ENCODE peak calls at places on chromosomes 16 and 17, in five cellular contexts. X is stimulated activated CD4-positive, alpha-beta T cell treated with anti-CD3 and anti-CD28 coated beads, Interleukin-4, amount 100 ng/mL, for 1 hour; I is T-helper 2 cell; R is foreskin fibroblast; W is dorsolateral prefrontal cortex. J is an unnamed sample.

GRCh38 chr16:8928467-8928957 is 35.2 kb downstream of the USP7 start:
- DNase-seq in W (no peak), I (no peak), R (peak), X (peak), J (no peak)

GRCh38 chr17:7557825-7558543 is 566 bp upstream of the TNFSF13 start:
- DNase-seq in R (no peak), W (peak), X (no peak), I (no peak), J (peak)

GRCh38 chr16:85402910-85403692 is 210.0 kb upstream of the GSE1 start:
- DNase-seq in I (no peak), W (peak), R (no peak), X (no peak), J (no peak)

GRCh38 chr16:89722392-89723278 is 1.3 kb downstream of the ZNF276 start:
- DNase-seq in R (no peak), W (no peak), I (peak), X (peak), J (peak)

GRCh38 chr16:81427245-81427644 is 17.4 kb upstream of the CMIP start:
- DNase-seq in W (no peak), R (no peak), X (no peak), I (no peak), J (no peak)

GRCh38 chr17:2064980-2065785 is 10.3 kb downstream of the HIC1 start:
- DNase-seq in R (no peak), W (no peak), I (no peak), X (peak), J (no peak)

GRCh38 chr17:56011406-56012131 is 141.7 kb upstream of the ANKFN1 start:
- DNase-seq in X (no peak), W (no peak), R (no peak), I (no peak), J (no peak)

GRCh38 chr16:81573533-81573932 is 128.9 kb downstream of the CMIP start:
- DNase-seq in W (no peak), I (no peak), R (no peak), X (no peak), J (no peak)

GRCh38 chr16:86949116-86949515 is 368.1 kb downstream of the C16orf95 start:
- DNase-seq in I (no peak), R (no peak), W (no peak), X (no peak), J (no peak)

GRCh38 chr17:42537826-42538451 is 1.9 kb downstream of the NAGLU start:
- DNase-seq in X (no peak), W (no peak), R (no peak), I (no peak), J (no peak)

GRCh38 chr16:4390266-4391260 is 18.9 kb downstream of the VASN start:
- DNase-seq in I (no peak), R (no peak), X (no peak), W (no peak), J (no peak)

GRCh38 chr17:205176-205538 is 23.7 kb upstream of the DOC2B start:
- DNase-seq in X (no peak), I (no peak), W (no peak), R (no peak), J (no peak)

GRCh38 chr17:34706029-34706428 is 126.6 kb downstream of the TMEM132E start:
- DNase-seq in I (no peak), X (peak), W (no peak), R (peak), J (no peak)

GRCh38 chr17:35018814-35019213 is 38.5 kb downstream of the LIG3 start:
- DNase-seq in I (no peak), R (no peak), X (no peak), W (no peak), J (no peak)